ENCODE peak calls at places on chromosome 13, in ten cellular contexts. W is stimulated activated CD8-positive, alpha-beta memory T cell treated with anti-CD3 and anti-CD28 coated beads, Interleukin-12 subunit alpha, Interleukin-12 subunit beta, amount 100 ng/mL, for 4 hours; U is NCI-H1105; K is EH; X is stimulated activated CD4-positive, alpha-beta T cell treated with anti-CD3 and anti-CD28 coated beads, Interleukin-4, amount 100 ng/mL, for 1 hour; G is D341Med; I is C1 segment of cervical spinal cord; Q is naive B cell; D is GM12864; P is aorta. B is an unnamed sample.

GRCh38 chr13:71828117-71828516 is 38.9 kb downstream of the DACH1 start:
- DNase-seq in G (no peak), W (no peak), I (no peak), Q (no peak), U (no peak), P (no peak), K (no peak), D (no peak), X (no peak), B (no peak)

GRCh38 chr13:110834572-110834971 is 80.3 kb downstream of the ANKRD10 start:
- DNase-seq in X (no peak), I (no peak), P (no peak), U (no peak), Q (no peak), G (no peak), D (no peak), K (no peak), W (no peak), B (no peak)

GRCh38 chr13:27338816-27339215 is 68.2 kb downstream of the RASL11A start:
- DNase-seq in U (no peak), D (no peak), P (no peak), Q (no peak), I (no peak), W (no peak), X (no peak), G (no peak), K (peak), B (peak)

GRCh38 chr13:67224148-67224846 is 5.8 kb downstream of the PCDH9 start:
- DNase-seq in W (no peak), K (peak), X (peak), D (no peak), U (peak), G (peak), P (peak), I (peak), Q (peak), B (peak)

GRCh38 chr13:48731957-48732569 is 78.3 kb downstream of the CYSLTR2 start:
- DNase-seq in X (peak), U (no peak), D (peak), K (peak), I (no peak), P (peak), Q (peak), G (peak), W (peak), B (peak)

GRCh38 chr13:51249767-51250741 is 27.9 kb downstream of the FAM124A start:
- DNase-seq in K (no peak), X (no peak), I (no peak), W (no peak), Q (no peak), G (no peak), D (no peak), P (no peak), U (no peak), B (peak)

GRCh38 chr13:113415032-113415431 is 38.3 kb downstream of the ADPRHL1 start:
- DNase-seq in I (no peak), W (no peak), G (no peak), K (no peak), Q (no peak), D (no peak), U (no peak), P (no peak), X (no peak), B (no peak)

GRCh38 chr13:62162860-62163259 is 747.2 kb upstream of the PCDH20 start:
- DNase-seq in Q (no peak), X (no peak), I (no peak), P (no peak), D (no peak), U (no peak), W (no peak), G (no peak), K (no peak), B (no peak)

GRCh38 chr13:85140192-85140591 is 659.0 kb downstream of the SLITRK6 start:
- DNase-seq in U (no peak), P (no peak), W (no peak), K (no peak), I (no peak), Q (no peak), D (no peak), G (no peak), X (no peak), B (no peak)

GRCh38 chr13:43057653-43058317 is 34.4 kb downstream of the DNAJC15 start:
- DNase-seq in Q (no peak), K (peak), P (no peak), U (peak), I (no peak), W (no peak), G (no peak), D (no peak), X (no peak), B (no peak)

GRCh38 chr13:27821566-27821965 is 29.3 kb downstream of the GSX1 start:
- DNase-seq in D (no peak), X (no peak), W (no peak), P (no peak), I (no peak), G (no peak), Q (no peak), K (no peak), U (no peak), B (no peak)

GRCh38 chr13:93775507-93776108 is 549.0 kb downstream of the GPC6 start:
- DNase-seq in G (no peak), I (no peak), X (no peak), D (no peak), K (peak), W (no peak), P (no peak), Q (no peak), U (no peak), B (no peak)

GRCh38 chr13:113947321-113948033 is 26.4 kb downstream of the C13orf46 start:
- DNase-seq in U (no peak), P (peak), X (no peak), Q (no peak), D (no peak), G (no peak), K (peak), W (no peak), I (peak), B (no peak)

GRCh38 chr13:77300176-77301141 is 26.4 kb downstream of the MYCBP2 start:
- DNase-seq in Q (no peak), X (no peak), P (no peak), W (no peak), G (no peak), K (peak), D (no peak), I (no peak), U (no peak), B (peak)

GRCh38 chr13:113224486-113224885 is 15.1 kb downstream of the CUL4A start:
- DNase-seq in X (no peak), K (no peak), W (no peak), D (no peak), U (peak), P (no peak), Q (no peak), I (no peak), G (no peak), B (no peak)

GRCh38 chr13:44976949-44977583 is 12.2 kb downstream of the NUFIP1 start:
- DNase-seq in G (no peak), I (no peak), U (no peak), W (no peak), P (no peak), X (no peak), D (no peak), Q (no peak), K (no peak), B (no peak)

GRCh38 chr13:20258963-20259288 is 26.8 kb upstream of the GJB6 start:
- DNase-seq in P (no peak), U (no peak), W (no peak), K (no peak), G (no peak), X (no peak), Q (no peak), D (no peak), I (no peak), B (no peak)

GRCh38 chr13:27619093-27619705 is 1.1 kb downstream of the LNX2 start:
- DNase-seq in P (no peak), W (no peak), U (no peak), Q (no peak), G (no peak), X (no peak), K (peak), D (no peak), I (no peak), B (no peak)

GRCh38 chr13:36998624-36999041 is 507 bp downstream of the ALG5 start:
- DNase-seq in D (no peak), K (peak), U (peak), W (no peak), Q (no peak), G (peak), I (peak), P (peak), X (peak), B (peak)

GRCh38 chr13:98475521-98475920 is 101.4 kb downstream of the STK24 start:
- DNase-seq in G (no peak), W (no peak), K (no peak), P (peak), Q (no peak), I (no peak), D (no peak), X (no peak), U (no peak), B (no peak)

GRCh38 chr13:81874681-81875661 is 1534.0 kb upstream of the SPRY2 start:
- DNase-seq in P (no peak), D (no peak), Q (no peak), U (no peak), I (no peak), W (no peak), G (no peak), X (no peak), K (no peak), B (no peak)

GRCh38 chr13:99119686-99120085 is 81.0 kb upstream of the UBAC2 start:
- DNase-seq in P (no peak), U (no peak), G (no peak), W (no peak), X (peak), K (no peak), D (no peak), Q (peak), I (no peak), B (no peak)

GRCh38 chr13:32117696-32118095 is 86.1 kb downstream of the FRY start:
- DNase-seq in W (no peak), D (no peak), G (no peak), X (no peak), Q (no peak), U (no peak), I (no peak), P (peak), K (no peak), B (no peak)

GRCh38 chr13:98321356-98321755 is 144.3 kb upstream of the RNF113B start:
- DNase-seq in G (no peak), D (no peak), W (no peak), Q (no peak), P (no peak), I (no peak), U (no peak), X (no peak), K (peak), B (no peak)

GRCh38 chr13:40334031-40334430 is 332.4 kb downstream of the FOXO1 start:
- DNase-seq in U (no peak), X (no peak), W (no peak), P (no peak), I (no peak), Q (no peak), G (no peak), D (no peak), K (no peak), B (no peak)

GRCh38 chr13:110396913-110397379 is 89.9 kb downstream of the COL4A2 start:
- DNase-seq in P (peak), Q (no peak), G (no peak), I (no peak), W (no peak), D (no peak), X (no peak), U (no peak), K (peak), B (no peak)

GRCh38 chr13:23323946-23324709 is 109.4 kb downstream of the SACS start:
- DNase-seq in W (no peak), G (no peak), X (no peak), K (no peak), U (no peak), Q (no peak), D (no peak), I (no peak), P (no peak), B (no peak)

GRCh38 chr13:43472344-43472743 is 314.4 kb downstream of the ENOX1 start:
- DNase-seq in I (no peak), W (no peak), Q (no peak), X (no peak), D (no peak), U (no peak), K (no peak), G (no peak), P (no peak), B (no peak)

GRCh38 chr13:32408999-32409313 is 19.0 kb downstream of the N4BP2L1 start:
- DNase-seq in P (no peak), D (no peak), W (no peak), K (no peak), U (no peak), Q (no peak), I (no peak), X (no peak), G (no peak), B (no peak)

GRCh38 chr13:106555631-106556328 is 12.2 kb downstream of the ARGLU1 start:
- DNase-seq in G (no peak), D (no peak), X (no peak), P (no peak), Q (no peak), K (peak), U (no peak), I (no peak), W (no peak), B (no peak)

GRCh38 chr13:30615851-30616311 is 1.8 kb upstream of the USPL1 start:
- DNase-seq in G (no peak), I (no peak), W (no peak), X (no peak), K (peak), U (no peak), Q (peak), D (no peak), P (no peak), B (peak)

GRCh38 chr13:100443998-100444328 is 144.6 kb downstream of the GGACT start:
- DNase-seq in Q (no peak), P (no peak), D (no peak), X (no peak), G (no peak), I (no peak), U (no peak), W (no peak), K (peak), B (no peak)

GRCh38 chr13:31951215-31951678 is 80.3 kb upstream of the FRY start:
- DNase-seq in P (peak), K (peak), D (peak), G (no peak), X (no peak), U (no peak), Q (peak), W (peak), I (no peak), B (no peak)

GRCh38 chr13:39379118-39379517 is 223.9 kb downstream of the LHFPL6 start:
- DNase-seq in P (no peak), W (no peak), U (no peak), I (no peak), G (no peak), X (no peak), Q (no peak), D (peak), K (no peak), B (no peak)

GRCh38 chr13:105008606-105009005 is 1526.9 kb downstream of the EFNB2 start:
- DNase-seq in P (no peak), X (no peak), W (no peak), I (no peak), Q (no peak), D (no peak), U (no peak), K (no peak), G (peak), B (no peak)

GRCh38 chr13:89465366-89465765 is 1794.2 kb downstream of the SLITRK5 start:
- DNase-seq in X (no peak), W (no peak), G (no peak), U (no peak), I (no peak), Q (no peak), D (no peak), P (no peak), K (no peak), B (no peak)

GRCh38 chr13:88707652-88708051 is 1036.5 kb downstream of the SLITRK5 start:
- DNase-seq in K (no peak), W (no peak), D (no peak), Q (no peak), P (no peak), X (no peak), I (no peak), U (no peak), G (no peak), B (no peak)

GRCh38 chr13:87810920-87811344 is 139.8 kb downstream of the SLITRK5 start:
- DNase-seq in D (no peak), U (no peak), P (no peak), G (peak), K (no peak), I (no peak), X (no peak), W (no peak), Q (no peak), B (no peak)

GRCh38 chr13:41130356-41130755 is 2.2 kb downstream of the KBTBD6 start:
- DNase-seq in W (no peak), K (peak), Q (no peak), P (no peak), U (no peak), G (no peak), X (no peak), I (no peak), D (no peak), B (no peak)

GRCh38 chr13:34772881-34773280 is 169.2 kb upstream of the NBEA start:
- DNase-seq in U (no peak), X (no peak), K (no peak), D (no peak), G (no peak), P (no peak), W (no peak), Q (no peak), I (no peak), B (no peak)

B was measured in germinal center.